ENCODE peak calls at places on chromosomes 5 and 9, in ten cellular contexts. S, K, V, W, M, B, X, H, N and G are unnamed samples.

GRCh38 chr9:132243156-132244074 is 81.6 kb downstream of the NTNG2 start:
- DNase-seq in H (no peak), V (peak), N (no peak), W (no peak), B (peak), S (peak), M (no peak), K (no peak), X (no peak), G (no peak)

GRCh38 chr5:125065114-125065513 is 318.7 kb upstream of the ZNF608 start:
- DNase-seq in H (no peak), V (no peak), N (no peak), X (no peak), S (no peak), W (no peak), B (no peak), K (peak), M (no peak), G (no peak)

GRCh38 chr5:113935453-113935852 is 422.0 kb downstream of the YTHDC2 start:
- DNase-seq in K (no peak), M (no peak), S (no peak), H (no peak), W (no peak), N (no peak), V (no peak), B (no peak), X (no peak), G (no peak)

GRCh38 chr9:116202219-116202912 is 48.8 kb downstream of the PAPPA start:
- DNase-seq in S (no peak), M (no peak), X (no peak), W (no peak), H (no peak), K (peak), V (no peak), B (no peak), N (no peak), G (no peak)

GRCh38 chr5:71825992-71826391 is 106.9 kb downstream of the CARTPT start:
- DNase-seq in K (no peak), X (no peak), N (no peak), H (no peak), B (no peak), W (no peak), S (no peak), V (no peak), M (no peak), G (no peak)

GRCh38 chr9:113309204-113309813 is 6.1 kb upstream of the RNF183 start:
- DNase-seq in B (no peak), V (no peak), S (peak), M (peak), H (no peak), W (peak), X (peak), N (peak), K (peak), G (no peak)

GRCh38 chr5:77086611-77087483 is at the start of gene ZBED3:
- DNase-seq in K (peak), W (peak), S (peak), H (peak), B (peak), V (peak), N (peak), M (peak), X (peak), G (no peak)

GRCh38 chr5:133348406-133348805 is 263.9 kb downstream of the FSTL4 start:
- DNase-seq in M (no peak), K (no peak), X (no peak), V (no peak), W (no peak), B (no peak), N (no peak), S (no peak), H (no peak), G (no peak)

GRCh38 chr9:126847051-126847450 is 13.4 kb upstream of the ZBTB34 start:
- DNase-seq in S (no peak), N (no peak), X (no peak), M (no peak), B (no peak), V (no peak), K (no peak), W (no peak), H (no peak), G (no peak)

GRCh38 chr9:26391036-26391435 is 501.6 kb downstream of the CAAP1 start:
- DNase-seq in X (no peak), V (no peak), M (no peak), K (no peak), W (no peak), H (no peak), S (no peak), N (no peak), B (no peak), G (no peak)

GRCh38 chr5:155021858-155022257 is 8.3 kb downstream of the KIF4B start:
- DNase-seq in H (no peak), M (no peak), X (no peak), B (no peak), W (no peak), V (no peak), S (no peak), N (no peak), K (no peak), G (no peak)

GRCh38 chr9:75483636-75484035 is 395.3 kb downstream of the OSTF1 start:
- DNase-seq in S (no peak), W (no peak), X (no peak), N (no peak), H (no peak), V (no peak), K (no peak), M (no peak), B (no peak), G (no peak)

GRCh38 chr5:7047862-7048261 is 334.6 kb downstream of the TENT4A start:
- DNase-seq in N (no peak), B (no peak), H (no peak), V (no peak), W (no peak), M (no peak), X (no peak), K (no peak), S (no peak), G (no peak)

GRCh38 chr5:173963867-173964429 is 25.0 kb upstream of the C5orf47 start:
- DNase-seq in N (no peak), V (no peak), X (no peak), B (no peak), M (no peak), K (peak), H (no peak), S (no peak), W (peak), G (no peak)

GRCh38 chr5:151707566-151707965 is 20.9 kb upstream of the SPARC start:
- DNase-seq in H (no peak), S (no peak), K (peak), W (no peak), V (no peak), N (no peak), B (no peak), X (no peak), M (no peak), G (no peak)

GRCh38 chr9:73715591-73715990 is 563.9 kb downstream of the ANXA1 start:
- DNase-seq in V (no peak), K (peak), N (no peak), S (no peak), M (no peak), B (no peak), H (no peak), W (no peak), X (no peak), G (no peak)

GRCh38 chr5:159915913-159916840 is at the start of gene ADRA1B:
- DNase-seq in B (peak), S (peak), X (peak), V (peak), N (peak), K (peak), H (peak), W (no peak), M (peak), G (no peak)

GRCh38 chr9:1005043-1005667 is 28.7 kb downstream of the DMRT3 start:
- DNase-seq in W (peak), M (peak), K (peak), H (peak), S (peak), X (peak), N (peak), V (no peak), B (no peak), G (peak)

GRCh38 chr9:133838859-133839507 is 100.8 kb upstream of the SARDH start:
- DNase-seq in M (no peak), V (no peak), X (no peak), K (no peak), H (no peak), S (no peak), B (no peak), W (no peak), N (no peak), G (no peak)

GRCh38 chr5:96218653-96219052 is 214.4 kb downstream of the PCSK1 start:
- DNase-seq in H (no peak), M (no peak), N (no peak), X (no peak), S (no peak), V (no peak), W (no peak), K (no peak), B (no peak), G (no peak)

GRCh38 chr9:74120470-74120869 is 376.7 kb upstream of the RORB start:
- DNase-seq in V (no peak), M (no peak), N (no peak), W (peak), S (no peak), B (no peak), H (no peak), K (no peak), X (no peak), G (no peak)

GRCh38 chr9:131180454-131180853 is 55.1 kb downstream of the NUP214 start:
- DNase-seq in M (no peak), W (no peak), H (no peak), B (no peak), K (peak), N (no peak), S (no peak), X (no peak), V (no peak), G (peak)

GRCh38 chr9:131178382-131178781 is 53.0 kb downstream of the NUP214 start:
- DNase-seq in V (peak), S (peak), W (peak), H (peak), N (peak), K (peak), M (peak), B (peak), X (peak), G (peak)

GRCh38 chr9:131178895-131179294 is 53.5 kb downstream of the NUP214 start:
- DNase-seq in K (no peak), H (no peak), N (no peak), W (no peak), S (no peak), M (no peak), B (no peak), X (no peak), V (no peak), G (no peak)

GRCh38 chr9:131179561-131180219 is 54.3 kb downstream of the NUP214 start:
- DNase-seq in X (peak), M (no peak), V (no peak), H (no peak), N (peak), B (no peak), W (no peak), K (peak), S (no peak), G (peak)

DNA sequence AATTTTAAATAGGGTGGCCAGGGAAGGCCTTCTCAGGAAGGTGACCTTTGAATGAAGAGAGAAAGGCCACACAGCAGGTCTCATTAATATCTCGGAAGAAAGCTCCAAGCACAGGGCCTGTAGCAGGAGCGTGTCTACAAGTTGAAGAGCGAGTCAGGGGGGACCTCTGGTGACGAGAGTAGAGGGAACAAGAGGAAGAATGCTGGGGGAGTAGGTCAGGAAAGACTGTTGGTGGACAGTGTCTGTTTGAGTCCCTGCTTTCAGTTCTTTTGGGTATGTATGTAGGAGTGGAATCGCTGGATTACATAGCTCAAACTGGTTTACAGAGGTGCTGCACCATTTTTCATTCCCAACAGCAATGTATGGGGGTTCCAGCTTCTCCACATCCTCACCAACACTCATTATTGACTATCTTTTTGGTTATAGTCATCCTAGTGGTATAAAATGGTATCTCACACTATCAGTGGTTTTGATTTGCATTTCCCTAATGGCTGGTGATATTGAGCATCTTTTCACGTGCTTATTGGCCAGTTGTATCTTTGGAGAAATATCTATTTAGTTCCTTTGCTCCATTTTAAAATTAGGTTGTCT is 55.8 kb downstream of the NUP214 start:
- DNase-seq in W (no peak), V (no peak), S (no peak), H (no peak), X (no peak), N (no peak), K (no peak), M (no peak), B (no peak), G (no peak)
- TF ChIP-seq CTCF in W (peak), V (no peak), S (peak), H (peak), X (peak), N (no peak), K (no peak), M (peak), B (peak), G (no peak)

GRCh38 chr9:130320697-130321080 is 55.1 kb downstream of the HMCN2 start:
- DNase-seq in S (peak), V (peak), W (no peak), N (no peak), H (no peak), M (no peak), K (no peak), X (no peak), B (no peak), G (no peak)
- TF ChIP-seq CTCF in S (no peak), V (no peak), W (no peak), N (no peak), H (no peak), M (no peak), K (no peak), X (no peak), B (no peak), G (no peak)

GRCh38 chr9:69211424-69212036 is 37.5 kb downstream of the TJP2 start:
- DNase-seq in H (no peak), M (no peak), S (no peak), V (no peak), K (no peak), B (no peak), N (no peak), X (no peak), W (no peak), G (no peak)
- TF ChIP-seq CTCF in H (no peak), M (no peak), S (no peak), V (no peak), K (no peak), B (no peak), N (no peak), X (no peak), W (no peak), G (no peak)

GRCh38 chr5:2675548-2675947 is 75.9 kb downstream of the IRX2 start:
- DNase-seq in K (no peak), X (no peak), W (no peak), H (no peak), S (peak), M (no peak), N (no peak), V (no peak), B (no peak), G (no peak)
- TF ChIP-seq CTCF in K (no peak), X (no peak), W (no peak), H (no peak), S (no peak), M (no peak), N (no peak), V (no peak), B (no peak), G (no peak)

DNA sequence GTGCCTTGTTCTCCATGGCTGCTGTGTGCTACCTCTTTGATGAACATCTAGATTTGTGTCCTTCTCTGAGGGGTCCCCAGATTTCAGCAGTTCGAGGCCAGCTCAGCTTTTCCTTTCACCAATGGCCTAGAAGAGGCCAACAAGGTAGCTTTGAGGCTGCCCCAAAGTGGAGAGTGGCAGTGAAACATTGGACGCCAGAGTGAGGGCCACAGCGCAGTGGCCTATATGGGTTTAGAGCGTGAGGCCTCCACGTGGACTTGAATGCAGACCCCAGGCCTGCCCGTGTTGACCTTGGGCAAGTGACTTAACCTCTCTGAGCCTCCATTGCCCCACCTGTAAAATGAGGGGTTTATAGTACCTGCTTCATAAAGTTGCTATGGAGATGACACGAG is 11.8 kb downstream of the MYOZ3 start:
- DNase-seq in K (no peak), B (no peak), X (no peak), N (no peak), S (no peak), M (no peak), V (no peak), W (no peak), H (no peak), G (no peak)
- TF ChIP-seq CTCF in K (no peak), B (no peak), X (no peak), N (no peak), S (no peak), M (no peak), V (no peak), W (no peak), H (no peak), G (no peak)

GRCh38 chr5:92885950-92886349 is 695.1 kb downstream of the NR2F1-AS1 start:
- DNase-seq in N (no peak), V (no peak), X (no peak), S (peak), H (peak), W (no peak), M (no peak), B (no peak), K (no peak), G (no peak)
- TF ChIP-seq CTCF in N (no peak), V (peak), X (no peak), S (peak), H (no peak), W (no peak), M (no peak), B (no peak), K (no peak), G (no peak)

GRCh38 chr9:76887003-76887821 is 18.7 kb downstream of the PRUNE2 start:
- DNase-seq in N (peak), B (no peak), H (no peak), M (peak), V (no peak), X (no peak), K (peak), S (no peak), W (no peak), G (no peak)
- TF ChIP-seq CTCF in N (no peak), B (no peak), H (no peak), M (peak), V (no peak), X (no peak), K (peak), S (no peak), W (no peak), G (no peak)

DNA sequence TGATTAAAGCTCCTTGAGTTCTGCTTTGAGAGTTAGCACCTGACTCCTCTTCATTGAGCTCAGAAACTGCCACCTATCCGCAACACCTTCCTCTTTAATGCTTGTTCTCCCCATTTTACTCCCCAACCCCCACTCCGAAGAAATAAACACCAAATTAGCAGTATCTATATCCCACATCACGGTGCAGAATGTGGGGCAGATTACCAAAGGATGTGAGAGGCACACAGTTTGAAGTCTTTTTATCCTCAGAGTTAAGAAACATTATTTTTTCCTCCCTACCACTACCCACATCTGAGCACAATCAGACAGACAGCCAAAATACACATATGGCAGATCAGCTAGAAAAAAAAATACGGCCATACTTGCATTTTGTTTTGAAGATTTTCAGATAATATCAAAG is 26.1 kb upstream of the IL7R start:
- DNase-seq in X (no peak), N (no peak), K (no peak), V (no peak), B (no peak), S (no peak), W (peak), M (peak), H (no peak), G (no peak)
- TF ChIP-seq CTCF in X (no peak), N (no peak), K (no peak), V (no peak), B (no peak), S (no peak), W (no peak), M (no peak), H (no peak), G (no peak)

DNA sequence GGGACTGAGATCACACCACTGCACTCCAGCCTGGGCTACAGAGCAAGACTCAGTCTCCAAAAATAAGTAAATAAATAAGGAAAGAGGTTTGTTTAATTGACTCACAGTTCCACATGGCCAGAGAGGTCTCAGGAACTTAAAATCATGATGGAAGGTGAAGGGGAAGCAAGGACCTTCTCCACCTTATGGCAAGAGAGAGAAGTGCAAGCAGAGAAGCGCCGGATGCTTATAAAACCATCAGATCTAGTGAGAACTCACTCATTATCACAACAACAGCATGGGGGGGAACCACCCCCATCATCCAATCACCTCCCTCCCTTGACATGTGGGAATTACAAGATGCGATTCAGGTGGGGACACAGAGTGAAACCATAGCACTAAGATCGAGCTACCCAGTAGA is 22.8 kb upstream of the RGMB start:
- DNase-seq in K (no peak), W (peak), X (peak), H (peak), S (no peak), N (no peak), M (no peak), V (no peak), B (no peak), G (no peak)
- TF ChIP-seq CTCF in K (no peak), W (peak), X (peak), H (peak), S (peak), N (peak), M (no peak), V (no peak), B (peak), G (no peak)

DNA sequence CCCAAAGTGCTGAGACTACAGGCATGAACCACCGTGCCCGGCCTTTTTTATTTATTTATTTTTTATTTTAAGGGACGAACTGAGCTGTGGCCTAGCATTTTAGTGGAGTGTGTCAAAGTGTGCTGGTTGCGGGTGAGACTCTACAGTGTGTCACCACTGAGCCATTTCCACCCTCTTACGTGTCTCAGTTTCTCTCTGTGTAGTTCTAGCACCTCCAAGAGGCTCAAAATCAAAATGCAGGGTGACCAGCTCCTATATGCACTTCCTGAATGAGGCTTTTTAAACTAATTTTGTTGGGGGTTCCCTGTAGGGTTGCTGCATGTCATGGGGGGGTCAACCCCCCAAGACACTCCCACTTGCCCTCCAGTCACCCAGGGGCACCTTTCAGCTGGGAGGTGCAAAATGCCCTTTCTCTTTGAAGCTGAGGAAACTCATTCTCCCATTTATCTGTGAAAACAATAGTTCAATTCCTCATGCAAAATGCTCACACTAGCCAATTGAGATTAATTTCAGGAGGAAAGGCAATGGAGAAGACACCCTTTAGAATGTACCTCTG is 69.3 kb downstream of the COL15A1 start:
- DNase-seq in V (no peak), K (no peak), N (no peak), B (no peak), X (no peak), W (no peak), M (no peak), S (no peak), H (no peak), G (no peak)
- TF ChIP-seq CTCF in V (peak), K (no peak), N (no peak), B (no peak), X (no peak), W (no peak), M (no peak), S (peak), H (no peak), G (peak)